ENCODE peak calls at places on chromosomes 12 and 14, in six cellular contexts. E is endothelial cell of umbilical vein, N is A549, X is HepG2, U is K562, G is NB4. V is an unnamed sample.

GRCh38 chr12:75812341-75813018 is 219.1 kb downstream of the PHLDA1 start:
- DNase-seq in E (no peak), N (no peak), X (no peak), U (no peak), G (no peak), V (no peak)

GRCh38 chr14:92759679-92760523 is 11.5 kb upstream of the LGMN start:
- DNase-seq in E (no peak), N (no peak), X (no peak), U (no peak), G (no peak), V (peak; percentile 64)

GRCh38 chr12:132419612-132420237 is 70.2 kb upstream of the FBRSL1 start:
- DNase-seq in E (no peak), N (no peak), X (no peak), U (no peak), G (no peak), V (no peak)

GRCh38 chr12:127729381-127729780 is 537.6 kb upstream of the TMEM132C start:
- DNase-seq in E (no peak), N (no peak), X (no peak), U (no peak), G (no peak), V (no peak)

GRCh38 chr12:20631711-20632110 is 63.4 kb upstream of the SLCO1C1 start:
- DNase-seq in E (no peak), N (no peak), X (no peak), U (no peak), G (no peak), V (no peak)

GRCh38 chr12:76020731-76021672 is 10.6 kb downstream of the PHLDA1 start:
- DNase-seq in E (peak; percentile 94), N (peak; percentile 62), X (no peak), U (no peak), G (peak; percentile 95), V (peak; percentile 19)

GRCh38 chr14:77520626-77521025 is 22.0 kb upstream of the ISM2 start:
- DNase-seq in E (no peak), N (no peak), X (no peak), U (no peak), G (no peak), V (no peak)

GRCh38 chr14:88009486-88009885 is 4.6 kb downstream of the GPR65 start:
- DNase-seq in E (no peak), N (no peak), X (no peak), U (no peak), G (no peak), V (no peak)

GRCh38 chr14:22994762-22995275 is 12.5 kb upstream of the AJUBA start:
- DNase-seq in E (peak; percentile 49), N (peak; percentile 41), X (peak; percentile 67), U (peak; percentile 46), G (peak; percentile 68), V (no peak)

GRCh38 chr14:41490323-41490722 is 116.4 kb upstream of the LRFN5 start:
- DNase-seq in E (no peak), N (no peak), X (no peak), U (no peak), G (peak; percentile 1), V (no peak)

GRCh38 chr14:106380740-106381139 is 854.4 kb downstream of the TMEM121 start:
- DNase-seq in E (no peak), N (no peak), X (no peak), U (no peak), G (no peak), V (no peak)

GRCh38 chr12:130026608-130027176 is 122.9 kb upstream of the TMEM132D start:
- DNase-seq in E (no peak), N (peak; percentile 40), X (peak; percentile 21), U (peak; percentile 46), G (peak; percentile 58), V (no peak)

GRCh38 chr12:121345151-121345810 is 6.9 kb downstream of the ANAPC5 start:
- DNase-seq in E (no peak), N (no peak), X (no peak), U (no peak), G (no peak), V (no peak)

GRCh38 chr12:66296171-66296683 is 6.1 kb upstream of the HELB start:
- DNase-seq in E (no peak), N (no peak), X (no peak), U (no peak), G (no peak), V (no peak)

GRCh38 chr14:31505411-31505810 is 17.6 kb upstream of the GPR33 start:
- DNase-seq in E (peak; percentile 55), N (no peak), X (no peak), U (no peak), G (no peak), V (no peak)

GRCh38 chr14:31510855-31511254 is 23.0 kb upstream of the GPR33 start:
- DNase-seq in E (no peak), N (no peak), X (no peak), U (no peak), G (no peak), V (no peak)

GRCh38 chr14:31508140-31508539 is 20.3 kb upstream of the GPR33 start:
- DNase-seq in E (no peak), N (no peak), X (no peak), U (no peak), G (no peak), V (no peak)

GRCh38 chr14:31510222-31510621 is 22.4 kb upstream of the GPR33 start:
- DNase-seq in E (peak; percentile 38), N (peak; percentile 33), X (peak; percentile 48), U (peak; percentile 12), G (peak; percentile 22), V (no peak)
- TF ChIP-seq MYC in E (no peak), N (no peak), X (no peak), U (no peak), G (no peak), V (no peak)

GRCh38 chr14:61663312-61663974 is 31.9 kb upstream of the HIF1A start:
- DNase-seq in E (no peak), N (no peak), X (no peak), U (no peak), G (peak; percentile 75), V (peak; percentile 49)

GRCh38 chr14:61659582-61659981 is 35.7 kb upstream of the HIF1A start:
- DNase-seq in E (no peak), N (no peak), X (no peak), U (no peak), G (peak; percentile 27), V (no peak)

GRCh38 chr14:61662437-61663311 is 32.6 kb upstream of the HIF1A start:
- DNase-seq in E (peak; percentile 49), N (peak; percentile 10), X (peak; percentile 59), U (peak; percentile 18), G (peak; percentile 90), V (peak; percentile 100)

GRCh38 chr14:61662001-61662400 is 33.3 kb upstream of the HIF1A start:
- DNase-seq in E (peak; percentile 43), N (no peak), X (no peak), U (no peak), G (no peak), V (no peak)

GRCh38 chr14:61661471-61661988 is 33.8 kb upstream of the HIF1A start:
- DNase-seq in E (no peak), N (no peak), X (no peak), U (no peak), G (no peak), V (peak; percentile 69)
- TF ChIP-seq MYC in E (no peak), N (no peak), X (no peak), U (no peak), G (no peak), V (no peak)

GRCh38 chr14:21109377-21110260 is 8.8 kb downstream of the TMEM253 start:
- DNase-seq in E (no peak), N (no peak), X (peak; percentile 79), U (no peak), G (no peak), V (peak; percentile 57)
- TF ChIP-seq MYC in E (no peak), N (no peak), X (no peak), U (no peak), G (no peak), V (no peak)

DNA sequence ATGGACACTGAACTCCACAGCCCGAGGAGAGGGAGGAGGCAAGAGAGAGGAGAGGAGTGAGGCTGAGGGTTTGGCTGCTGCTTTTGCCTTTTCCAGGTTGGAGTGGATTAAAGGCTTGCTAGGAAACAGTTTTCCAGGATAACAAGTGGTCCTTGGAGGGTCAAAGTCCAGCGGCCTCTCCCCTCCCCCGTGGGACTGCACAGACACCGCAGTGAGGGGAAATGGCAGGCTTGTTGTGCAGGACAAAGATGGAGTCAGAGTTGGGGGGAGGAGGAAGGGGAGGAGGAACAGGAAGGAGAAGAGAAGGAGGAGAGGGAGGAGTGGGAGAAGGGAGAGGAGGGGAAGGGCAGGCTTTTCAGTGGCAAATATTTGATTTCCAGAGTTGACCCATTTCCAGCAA is 245.5 kb downstream of the RBM19 start:
- DNase-seq in E (no peak), N (no peak), X (peak; percentile 23), U (no peak), G (no peak), V (no peak)
- TF ChIP-seq MYC in E (no peak), N (no peak), X (no peak), U (no peak), G (no peak), V (no peak)

GRCh38 chr14:67821121-67821520 is 1.5 kb downstream of the RAD51B start:
- DNase-seq in E (no peak), N (no peak), X (no peak), U (no peak), G (no peak), V (no peak)

GRCh38 chr14:67817750-67818438 is 1.5 kb upstream of the ZFYVE26 start:
- DNase-seq in E (no peak), N (no peak), X (no peak), U (no peak), G (peak; percentile 11), V (no peak)

GRCh38 chr14:67819563-67820411 is at the start of gene RAD51B:
- DNase-seq in E (peak; percentile 91), N (peak; percentile 95), X (peak; percentile 76), U (peak; percentile 86), G (peak; percentile 85), V (peak; percentile 77)

GRCh38 chr14:67816326-67817009 is at the start of gene ZFYVE26:
- DNase-seq in E (peak; percentile 96), N (peak; percentile 93), X (peak; percentile 98), U (peak; percentile 89), G (peak; percentile 93), V (peak; percentile 98)

GRCh38 chr14:67820428-67820881 is 876 bp downstream of the RAD51B start:
- DNase-seq in E (peak; percentile 24), N (peak; percentile 27), X (peak; percentile 12), U (peak; percentile 10), G (peak; percentile 47), V (no peak)
- TF ChIP-seq MYC in E (no peak), N (no peak), X (no peak), U (no peak), G (peak; percentile 54), V (no peak)

GRCh38 chr12:62191747-62192485 is 68.3 kb upstream of the USP15 start:
- DNase-seq in E (peak; percentile 22), N (no peak), X (no peak), U (no peak), G (no peak), V (no peak)
- TF ChIP-seq MYC in E (no peak), N (no peak), X (no peak), U (no peak), G (no peak), V (no peak)